ENCODE peak calls at places on chromosomes 7 and 10, in nine cellular contexts. Z, Q, P, S, B, G, C, O and V are unnamed samples.

GRCh38 chr7:76166404-76167255 is 35.1 kb upstream of the SRRM3 start:
- DNase-seq in Z (peak; percentile 89), Q (peak; percentile 98), P (peak; percentile 77), S (peak; percentile 89), B (peak; percentile 95), G (peak; percentile 98), C (peak; percentile 94), O (peak; percentile 52), V (peak; percentile 98)

GRCh38 chr10:103836776-103837344 is 18.5 kb downstream of the SH3PXD2A start:
- DNase-seq in Z (no peak), Q (no peak), P (no peak), S (no peak), B (no peak), G (no peak), C (no peak), O (no peak), V (no peak)

GRCh38 chr10:124943301-124944092 is 1.6 kb downstream of the ZRANB1 start:
- DNase-seq in Z (no peak), Q (no peak), P (no peak), S (no peak), B (peak; percentile 33), G (no peak), C (no peak), O (peak; percentile 33), V (peak; percentile 63)

GRCh38 chr10:117170244-117170643 is 27.0 kb upstream of the KCNK18 start:
- DNase-seq in Z (no peak), Q (no peak), P (no peak), S (no peak), B (no peak), G (no peak), C (no peak), O (no peak), V (no peak)

GRCh38 chr7:27916372-27916771 is 176.4 kb downstream of the TAX1BP1 start:
- DNase-seq in Z (no peak), Q (no peak), P (no peak), S (no peak), B (no peak), G (no peak), C (no peak), O (peak; percentile 25), V (no peak)

GRCh38 chr10:82238291-82238690 is 363.3 kb downstream of the NRG3 start:
- DNase-seq in Z (no peak), Q (no peak), P (no peak), S (no peak), B (no peak), G (no peak), C (no peak), O (no peak), V (no peak)

GRCh38 chr10:630581-631073 is 58.8 kb downstream of the DIP2C start:
- DNase-seq in Z (no peak), Q (peak; percentile 15), P (no peak), S (no peak), B (no peak), G (no peak), C (no peak), O (no peak), V (no peak)

GRCh38 chr7:41529831-41530230 is 173.1 kb downstream of the INHBA start:
- DNase-seq in Z (no peak), Q (no peak), P (no peak), S (no peak), B (no peak), G (no peak), C (no peak), O (no peak), V (no peak)

GRCh38 chr7:27254625-27255024 is 12.0 kb downstream of the EVX1 start:
- DNase-seq in Z (no peak), Q (no peak), P (no peak), S (no peak), B (no peak), G (no peak), C (no peak), O (peak; percentile 65), V (no peak)

GRCh38 chr7:143973870-143974446 is 19.3 kb downstream of the OR2F1 start:
- DNase-seq in Z (no peak), Q (no peak), P (no peak), S (no peak), B (no peak), G (no peak), C (no peak), O (no peak), V (no peak)

GRCh38 chr7:41445432-41445831 is 257.5 kb downstream of the INHBA start:
- DNase-seq in Z (no peak), Q (no peak), P (no peak), S (no peak), B (no peak), G (no peak), C (no peak), O (no peak), V (no peak)

GRCh38 chr7:151838861-151839381 is 38.0 kb downstream of the PRKAG2 start:
- DNase-seq in Z (peak; percentile 34), Q (peak; percentile 27), P (peak; percentile 16), S (no peak), B (no peak), G (no peak), C (peak; percentile 46), O (no peak), V (no peak)

GRCh38 chr7:152140560-152140959 is 115.1 kb downstream of the GALNT11 start:
- DNase-seq in Z (no peak), Q (no peak), P (no peak), S (no peak), B (no peak), G (no peak), C (no peak), O (no peak), V (no peak)

GRCh38 chr7:116138202-116138801 is 72.0 kb upstream of the TES start:
- DNase-seq in Z (no peak), Q (no peak), P (no peak), S (peak; percentile 6), B (peak; percentile 72), G (no peak), C (no peak), O (peak; percentile 63), V (peak; percentile 71)

GRCh38 chr10:113594673-113595072 is 41.8 kb downstream of the HABP2 start:
- DNase-seq in Z (no peak), Q (no peak), P (no peak), S (no peak), B (no peak), G (no peak), C (no peak), O (no peak), V (no peak)

GRCh38 chr7:106866298-106867281 is 1.5 kb downstream of the PIK3CG start:
- DNase-seq in Z (no peak), Q (no peak), P (no peak), S (no peak), B (no peak), G (no peak), C (peak; percentile 33), O (no peak), V (no peak)

GRCh38 chr7:50641442-50642405 is 76.5 kb upstream of the DDC start:
- DNase-seq in Z (no peak), Q (no peak), P (no peak), S (no peak), B (no peak), G (no peak), C (no peak), O (no peak), V (no peak)

GRCh38 chr10:129583831-129584230 is 116.8 kb downstream of the MGMT start:
- DNase-seq in Z (no peak), Q (no peak), P (no peak), S (no peak), B (no peak), G (no peak), C (no peak), O (no peak), V (no peak)

GRCh38 chr7:106329971-106330733 is 45.4 kb upstream of the NAMPT start:
- DNase-seq in Z (no peak), Q (no peak), P (no peak), S (no peak), B (peak; percentile 51), G (no peak), C (peak; percentile 15), O (peak; percentile 58), V (peak; percentile 52)

GRCh38 chr10:114779803-114780609 is 41.6 kb upstream of the FHIP2A start:
- DNase-seq in Z (no peak), Q (no peak), P (no peak), S (no peak), B (peak; percentile 94), G (peak; percentile 17), C (no peak), O (peak; percentile 94), V (peak; percentile 68)

GRCh38 chr10:110407301-110408170 is 90.2 kb upstream of the DUSP5 start:
- DNase-seq in Z (no peak), Q (no peak), P (no peak), S (no peak), B (no peak), G (no peak), C (no peak), O (no peak), V (no peak)

GRCh38 chr7:25391295-25391861 is 163.1 kb upstream of the NPVF start:
- DNase-seq in Z (no peak), Q (no peak), P (no peak), S (no peak), B (peak; percentile 11), G (no peak), C (no peak), O (no peak), V (peak; percentile 44)

GRCh38 chr7:99383791-99384370 is 9.4 kb downstream of the ARPC1B start:
- DNase-seq in Z (no peak), Q (no peak), P (no peak), S (no peak), B (no peak), G (no peak), C (no peak), O (no peak), V (no peak)

GRCh38 chr7:329691-330281 is 39.8 kb downstream of the FOXL3 start:
- DNase-seq in Z (no peak), Q (peak; percentile 72), P (no peak), S (no peak), B (no peak), G (no peak), C (no peak), O (no peak), V (no peak)

GRCh38 chr7:2309889-2310331 is 4.3 kb downstream of the SNX8 start:
- DNase-seq in Z (no peak), Q (no peak), P (no peak), S (peak; percentile 96), B (peak; percentile 82), G (no peak), C (no peak), O (peak; percentile 90), V (no peak)

GRCh38 chr7:99365318-99366141 is 9.0 kb upstream of the ARPC1B start:
- DNase-seq in Z (peak; percentile 49), Q (peak; percentile 89), P (peak; percentile 43), S (no peak), B (peak; percentile 59), G (peak; percentile 41), C (peak; percentile 66), O (peak; percentile 30), V (no peak)

GRCh38 chr10:111344804-111345203 is 268.0 kb downstream of the ADRA2A start:
- DNase-seq in Z (no peak), Q (no peak), P (no peak), S (no peak), B (peak; percentile 12), G (no peak), C (no peak), O (peak; percentile 16), V (peak; percentile 18)

GRCh38 chr10:51030480-51030879 is 43.8 kb upstream of the PRKG1 start:
- DNase-seq in Z (no peak), Q (no peak), P (no peak), S (no peak), B (no peak), G (no peak), C (no peak), O (no peak), V (no peak)

GRCh38 chr10:53356616-53357349 is 584.2 kb upstream of the MBL2 start:
- DNase-seq in Z (no peak), Q (no peak), P (no peak), S (no peak), B (peak; percentile 66), G (no peak), C (no peak), O (peak; percentile 32), V (no peak)

GRCh38 chr10:8418631-8419030 is 364.1 kb downstream of the GATA3 start:
- DNase-seq in Z (no peak), Q (no peak), P (no peak), S (no peak), B (no peak), G (no peak), C (no peak), O (no peak), V (no peak)

GRCh38 chr7:116177009-116177408 is 33.3 kb upstream of the TES start:
- DNase-seq in Z (no peak), Q (no peak), P (no peak), S (no peak), B (peak; percentile 51), G (no peak), C (no peak), O (no peak), V (peak; percentile 42)